ENCODE peak calls at places on chromosomes 1 and 21, in eight cellular contexts. G is PC-3; F is Karpas-422; S is body of pancreas; A is endothelial cell of umbilical vein; V is CD8-positive, alpha-beta T cell; N is GM23248; I is tibial artery. T is an unnamed sample.
A peak's percentile ranks its signal among the peaks of the same experiment; 100 is the strongest.

GRCh38 chr1:108057536-108057935 is 92.6 kb upstream of the VAV3 start:
- DNase-seq in G (no peak), F (no peak), S (peak; percentile 27), A (peak; percentile 6), V (no peak), N (no peak), I (peak; percentile 75), T (no peak)

GRCh38 chr1:155278689-155279160 is 1.5 kb downstream of the HCN3 start:
- DNase-seq in G (peak; percentile 25), F (no peak), S (no peak), A (no peak), V (no peak), N (peak; percentile 48), I (no peak), T (peak; percentile 32)

GRCh38 chr1:165912638-165913037 is 85.2 kb downstream of the UCK2 start:
- DNase-seq in G (no peak), F (no peak), S (no peak), A (no peak), V (no peak), N (no peak), I (no peak), T (no peak)

GRCh38 chr1:161723459-161724149 is 2.3 kb downstream of the FCRLB start:
- DNase-seq in G (peak; percentile 90), F (peak; percentile 75), S (no peak), A (no peak), V (no peak), N (no peak), I (no peak), T (no peak)

GRCh38 chr1:84892657-84893618 is at the start of gene LPAR3:
- DNase-seq in G (peak; percentile 69), F (no peak), S (peak; percentile 89), A (no peak), V (no peak), N (peak; percentile 57), I (no peak), T (no peak)

GRCh38 chr1:31991202-31991601 is 22.5 kb upstream of the KHDRBS1 start:
- DNase-seq in G (no peak), F (peak; percentile 50), S (no peak), A (no peak), V (no peak), N (no peak), I (no peak), T (no peak)

GRCh38 chr1:204621391-204621790 is 64.1 kb downstream of the LRRN2 start:
- DNase-seq in G (peak; percentile 99), F (no peak), S (no peak), A (no peak), V (no peak), N (no peak), I (no peak), T (no peak)

GRCh38 chr1:12552111-12552888 is 65.7 kb downstream of the DHRS3 start:
- DNase-seq in G (no peak), F (no peak), S (no peak), A (no peak), V (no peak), N (no peak), I (peak; percentile 73), T (no peak)

GRCh38 chr21:29647353-29647781 is 292.4 kb downstream of the GRIK1 start:
- DNase-seq in G (no peak), F (no peak), S (no peak), A (peak; percentile 40), V (no peak), N (no peak), I (no peak), T (no peak)

GRCh38 chr21:29654203-29654602 is 285.6 kb downstream of the GRIK1 start:
- DNase-seq in G (no peak), F (no peak), S (no peak), A (no peak), V (no peak), N (no peak), I (no peak), T (no peak)

GRCh38 chr21:29649370-29649963 is 290.3 kb downstream of the GRIK1 start:
- DNase-seq in G (no peak), F (no peak), S (no peak), A (no peak), V (no peak), N (no peak), I (no peak), T (no peak)

GRCh38 chr21:29648710-29649240 is 291.0 kb downstream of the GRIK1 start:
- DNase-seq in G (no peak), F (no peak), S (no peak), A (no peak), V (no peak), N (no peak), I (no peak), T (no peak)

DNA sequence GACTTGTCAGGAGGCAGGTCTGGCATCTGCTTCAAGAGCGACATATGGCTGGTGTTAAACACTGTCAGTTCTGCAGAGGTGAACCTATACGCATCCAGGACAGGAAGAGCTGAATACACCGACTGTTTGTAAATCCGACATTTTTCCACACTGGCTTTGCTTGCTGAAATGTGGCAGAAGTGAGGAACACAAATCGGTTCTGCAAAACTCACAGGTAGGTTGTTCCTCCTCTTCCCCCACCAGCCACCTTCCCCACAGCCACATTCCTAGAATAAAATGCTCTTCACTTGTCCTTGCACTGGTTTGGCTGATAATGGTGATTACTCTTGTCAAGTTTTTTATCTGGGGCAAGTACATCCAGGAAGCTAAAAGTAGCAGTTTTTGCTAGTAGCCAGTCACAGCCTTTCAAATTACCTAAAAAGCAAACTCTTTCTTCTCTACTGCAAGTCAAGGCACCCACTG is 289.2 kb downstream of the GRIK1 start:
- DNase-seq in G (no peak), F (no peak), S (no peak), A (no peak), V (no peak), N (no peak), I (no peak), T (no peak)
- H3K27ac ChIP-seq in G (no peak overlapping the region), F (no peak overlapping the region), S (no peak overlapping the region), A (no peak overlapping the region), V (no peak overlapping the region), N (no peak overlapping the region), I (no peak overlapping the region), T (no peak overlapping the region)

GRCh38 chr1:93588206-93588605 is 93.4 kb downstream of the BCAR3 start:
- DNase-seq in G (no peak), F (no peak), S (no peak), A (peak; percentile 56), V (no peak), N (peak; percentile 37), I (no peak), T (no peak)

GRCh38 chr1:93581917-93582850 is 99.5 kb downstream of the BCAR3 start:
- DNase-seq in G (no peak), F (no peak), S (no peak), A (no peak), V (no peak), N (no peak), I (no peak), T (no peak)

GRCh38 chr1:93584238-93585003 is 97.2 kb downstream of the BCAR3 start:
- DNase-seq in G (no peak), F (no peak), S (peak; percentile 33), A (no peak), V (no peak), N (peak; percentile 33), I (no peak), T (no peak)

GRCh38 chr1:93587354-93587753 is 94.3 kb downstream of the BCAR3 start:
- DNase-seq in G (no peak), F (no peak), S (no peak), A (no peak), V (no peak), N (no peak), I (no peak), T (no peak)

DNA sequence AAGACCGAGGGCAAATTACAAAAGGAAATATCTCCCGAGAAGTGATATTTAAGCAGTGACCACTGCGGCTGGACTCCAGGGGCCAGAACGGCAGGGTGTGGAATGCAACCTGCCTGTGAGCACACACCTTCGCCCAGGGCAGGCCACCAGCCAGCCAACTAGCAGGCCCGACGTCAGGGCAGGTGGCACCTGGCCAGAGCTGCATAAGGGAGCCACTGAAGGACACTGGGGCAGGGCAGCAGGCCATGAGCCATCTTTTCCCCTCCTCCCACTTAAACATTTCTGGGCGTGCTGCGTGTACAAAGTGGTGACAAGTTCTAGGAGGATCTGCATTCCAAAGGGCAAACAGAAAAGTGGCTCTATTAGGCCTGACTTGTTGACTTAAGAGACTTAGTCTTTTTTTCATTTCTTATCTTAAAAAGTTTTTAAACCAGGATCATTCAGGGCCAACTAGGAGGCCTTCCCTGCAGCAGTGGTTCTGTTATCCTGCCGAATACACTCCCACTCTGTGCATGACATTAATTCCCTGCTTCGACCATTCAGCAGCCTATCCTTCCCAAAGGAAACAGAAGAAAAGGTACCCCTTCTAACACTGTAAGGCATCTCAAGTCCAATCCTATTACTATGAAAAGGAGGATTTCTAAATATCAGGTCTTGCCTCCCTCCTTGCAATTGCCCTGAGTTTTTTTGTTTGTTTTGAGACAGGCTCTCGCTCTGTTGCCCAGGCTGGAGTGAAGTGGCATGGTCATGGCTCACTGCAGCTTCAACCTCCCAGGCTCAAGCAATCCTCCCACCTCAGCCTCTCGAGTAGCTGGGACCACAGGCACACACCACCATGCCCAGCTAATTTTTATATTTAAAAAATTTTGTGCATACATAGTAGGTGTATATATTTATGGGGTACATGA is 96.3 kb downstream of the BCAR3 start:
- DNase-seq in G (peak; percentile 92), F (no peak), S (peak; percentile 100), A (no peak), V (no peak), N (peak; percentile 70), I (peak; percentile 83), T (no peak)
- H3K4me1 ChIP-seq in G (peaks cover 71% of the 10 kb centered on the region), F (no peaks in the 10 kb centered on the region), S (peaks cover 49% of the 10 kb centered on the region), A (peaks cover 25% of the 10 kb centered on the region), V (peaks cover 5% of the 10 kb centered on the region), N (peaks cover 25% of the 10 kb centered on the region), I (peaks cover 45% of the 10 kb centered on the region), T (peaks cover 13% of the 10 kb centered on the region)

DNA sequence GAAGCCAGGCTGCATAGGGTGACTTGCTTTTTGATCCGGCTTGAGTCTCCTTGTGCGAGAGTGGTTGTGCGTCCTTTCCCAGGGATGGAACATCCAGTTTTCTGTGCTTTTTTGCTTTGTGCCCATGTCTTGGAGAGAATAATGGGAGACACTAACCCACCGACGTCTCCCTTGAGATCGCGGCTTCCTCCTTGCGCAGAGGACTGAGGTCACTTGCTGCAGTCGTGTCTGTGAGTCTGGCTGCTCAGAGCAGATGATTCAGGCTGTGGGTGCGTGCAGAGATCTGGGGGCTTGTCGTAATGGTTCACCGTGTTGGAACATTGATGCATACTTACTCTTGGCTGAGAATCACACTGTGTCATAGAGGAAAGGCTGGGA is 164.5 kb upstream of the CACNA1E start:
- DNase-seq in G (no peak), F (no peak), S (no peak), A (no peak), V (no peak), N (peak; percentile 70), I (no peak), T (no peak)
- H3K27me3 ChIP-seq in G (peaks cover 75% of the 10 kb centered on the region), F (no peaks in the 10 kb centered on the region), S (peaks cover 6% of the 10 kb centered on the region), A (peaks cover 35% of the 10 kb centered on the region), V (peaks cover 23% of the 10 kb centered on the region), N (peaks cover 81% of the 10 kb centered on the region), I (peaks cover 43% of the 10 kb centered on the region), T (peaks cover 77% of the 10 kb centered on the region)

GRCh38 chr1:36153476-36153875 is 2.5 kb upstream of the MAP7D1 start:
- DNase-seq in G (no peak), F (no peak), S (no peak), A (no peak), V (no peak), N (no peak), I (no peak), T (no peak)

GRCh38 chr1:36154335-36154734 is 1.6 kb upstream of the MAP7D1 start:
- DNase-seq in G (no peak), F (no peak), S (no peak), A (no peak), V (no peak), N (no peak), I (no peak), T (no peak)

GRCh38 chr1:36156329-36157114 is 562 bp downstream of the MAP7D1 start:
- DNase-seq in G (peak; percentile 35), F (peak; percentile 81), S (peak; percentile 74), A (peak; percentile 82), V (peak; percentile 42), N (peak; percentile 76), I (peak; percentile 85), T (no peak)

GRCh38 chr1:36155560-36156328 is at the start of gene MAP7D1:
- DNase-seq in G (peak; percentile 83), F (peak; percentile 92), S (peak; percentile 88), A (peak; percentile 76), V (peak; percentile 77), N (peak; percentile 92), I (peak; percentile 94), T (no peak)

DNA sequence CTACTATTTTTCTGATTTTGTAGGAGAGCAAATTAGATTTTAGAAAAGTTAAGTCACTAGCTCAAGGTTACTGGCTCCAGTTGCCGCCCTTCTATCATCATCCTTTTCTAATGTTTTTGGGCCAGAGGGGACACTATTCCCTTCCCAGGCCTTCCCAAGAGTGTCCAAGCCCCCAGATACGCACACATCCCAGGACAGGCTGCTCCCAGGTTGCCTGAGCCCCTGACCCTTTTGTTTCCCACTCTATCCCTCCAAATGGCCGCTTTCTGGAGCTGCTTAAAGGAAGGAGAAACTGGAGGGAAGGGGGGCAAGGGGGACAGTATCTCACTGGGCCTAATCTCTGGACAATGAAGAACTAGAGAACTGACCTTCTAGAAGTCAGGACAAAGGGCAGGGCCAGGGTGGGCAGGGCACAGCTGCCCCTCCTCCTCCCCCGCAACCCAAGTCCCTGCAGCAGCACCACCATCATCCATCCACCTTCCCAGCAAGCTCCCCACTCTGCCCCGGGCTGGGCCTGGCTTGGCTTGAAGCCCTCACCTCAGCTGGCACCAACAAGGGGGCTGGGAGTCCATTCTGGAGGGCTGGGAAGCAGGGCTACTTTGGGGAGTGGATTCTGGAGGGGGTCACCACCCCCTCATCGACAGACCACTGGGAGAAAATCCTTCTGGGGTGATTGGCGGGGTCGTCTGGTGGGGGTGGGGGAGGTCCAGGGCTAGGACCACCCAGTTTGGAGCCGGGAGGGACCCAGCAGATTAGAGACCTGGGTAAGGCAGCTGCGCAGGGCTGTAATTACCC is 998 bp upstream of the MAP7D1 start:
- DNase-seq in G (no peak), F (no peak), S (peak; percentile 36), A (no peak), V (no peak), N (peak; percentile 43), I (peak; percentile 85), T (no peak)
- H3K27ac ChIP-seq in G (peak overlapping the region; percentile 65), F (peak overlapping the region; percentile 68), S (peak overlapping the region; percentile 91), A (peak overlapping the region; percentile 93), V (peak overlapping the region; percentile 92), N (peak overlapping the region; percentile 89), I (peak overlapping the region; percentile 100), T (peak overlapping the region; percentile 99)